ENCODE peak calls at places on chromosomes 3 and 15, in six cellular contexts. E is trophoblast cell, T is neural progenitor cell, R is GM23248, A is IMR-90, W is HepG2. H is an unnamed sample.

GRCh38 chr3:171936231-171936841 is 93.2 kb downstream of the TMEM212 start:
- DNase-seq in W (no peak), E (peak), T (no peak), R (peak), A (peak), H (no peak)

GRCh38 chr3:142211034-142211433 is 14.4 kb downstream of the GK5 start:
- DNase-seq in T (peak), E (no peak), W (no peak), A (no peak), R (no peak), H (peak)

GRCh38 chr3:39981547-39982184 is 172.3 kb downstream of the MYRIP start:
- DNase-seq in E (no peak), W (no peak), A (no peak), T (no peak), R (no peak), H (no peak)

GRCh38 chr3:50627407-50628051 is 10.6 kb downstream of the MAPKAPK3 start:
- DNase-seq in A (peak), W (no peak), R (peak), T (peak), E (peak), H (peak)

GRCh38 chr3:160038862-160039562 is 50.4 kb downstream of the IL12A start:
- DNase-seq in R (peak), W (no peak), T (peak), A (no peak), E (no peak), H (peak)

GRCh38 chr3:17553080-17553479 is 189.4 kb downstream of the TBC1D5 start:
- DNase-seq in R (no peak), E (no peak), W (no peak), A (no peak), T (no peak), H (no peak)

GRCh38 chr3:156304406-156304805 is 184.0 kb downstream of the KCNAB1 start:
- DNase-seq in W (no peak), A (peak), T (no peak), R (peak), E (no peak), H (no peak)

GRCh38 chr15:37245358-37245757 is 145.0 kb upstream of the MEIS2 start:
- DNase-seq in R (no peak), E (no peak), T (no peak), W (no peak), A (no peak), H (no peak)

GRCh38 chr3:59212128-59212764 is 162.4 kb upstream of the CFAP20DC start:
- DNase-seq in A (peak), W (peak), R (peak), T (peak), E (no peak), H (peak)

GRCh38 chr15:88622605-88622975 is 1.4 kb downstream of the AEN start:
- DNase-seq in E (no peak), W (no peak), T (no peak), A (no peak), R (no peak), H (no peak)

GRCh38 chr3:3629911-3630310 is 169.3 kb upstream of the LRRN1 start:
- DNase-seq in R (no peak), T (no peak), W (no peak), E (no peak), A (peak), H (no peak)

GRCh38 chr15:81686021-81686420 is 312.0 kb upstream of the TMC3 start:
- DNase-seq in A (no peak), W (no peak), R (no peak), E (no peak), T (no peak), H (no peak)

GRCh38 chr3:193388371-193388770 is 9.8 kb upstream of the ATP13A5 start:
- DNase-seq in R (no peak), W (no peak), T (no peak), E (no peak), A (no peak), H (no peak)

GRCh38 chr15:63605816-63606215 is 8.6 kb downstream of the FBXL22 start:
- DNase-seq in A (no peak), T (no peak), W (no peak), R (no peak), E (no peak), H (no peak)

GRCh38 chr3:79326642-79327041 is 441.2 kb downstream of the ROBO1 start:
- DNase-seq in W (no peak), A (peak), R (peak), E (no peak), T (no peak), H (no peak)

GRCh38 chr3:189908646-189909045 is 212.1 kb downstream of the P3H2 start:
- DNase-seq in E (peak), R (peak), W (no peak), T (peak), A (peak), H (no peak)

GRCh38 chr15:75989045-75989444 is 23.2 kb downstream of the NRG4 start:
- DNase-seq in A (peak), T (no peak), E (peak), R (peak), W (no peak), H (no peak)

GRCh38 chr3:149605902-149606301 is 51.9 kb downstream of the WWTR1 start:
- DNase-seq in T (no peak), A (peak), E (peak), R (peak), W (no peak), H (no peak)

GRCh38 chr3:41237907-41238306 is 38.6 kb downstream of the CTNNB1 start:
- DNase-seq in W (no peak), A (no peak), R (no peak), T (no peak), E (no peak), H (no peak)

GRCh38 chr3:157452097-157452496 is 15.4 kb downstream of the PTX3 start:
- DNase-seq in A (no peak), W (no peak), E (no peak), R (no peak), T (no peak), H (no peak)

GRCh38 chr15:69457304-69458280 is 5.0 kb downstream of the RPLP1 start:
- DNase-seq in W (no peak), A (peak), E (no peak), R (no peak), T (no peak), H (no peak)

GRCh38 chr3:155078959-155079794 is 942 bp upstream of the MME start:
- DNase-seq in W (no peak), R (peak), A (peak), E (peak), T (peak), H (peak)

GRCh38 chr3:50321146-50321843 is 1.2 kb downstream of the HYAL2 start:
- DNase-seq in T (peak), A (peak), W (peak), E (peak), R (peak), H (peak)

GRCh38 chr3:55907616-55908015 is 420.5 kb upstream of the WNT5A start:
- DNase-seq in R (no peak), A (no peak), T (no peak), E (no peak), W (no peak), H (no peak)

GRCh38 chr3:48563382-48563918 is at the start of gene UCN2:
- DNase-seq in A (peak), R (peak), W (no peak), T (no peak), E (no peak), H (no peak)

GRCh38 chr3:132404276-132404675 is 13.0 kb upstream of the DNAJC13 start:
- DNase-seq in A (no peak), E (no peak), T (no peak), R (no peak), W (no peak), H (no peak)

GRCh38 chr3:182755308-182756106 is 37.8 kb upstream of the ATP11B start:
- DNase-seq in A (peak), R (peak), T (no peak), W (no peak), E (no peak), H (no peak)

GRCh38 chr3:195007151-195007550 is 263.8 kb downstream of the XXYLT1 start:
- DNase-seq in T (no peak), E (no peak), A (no peak), R (no peak), W (no peak), H (no peak)

GRCh38 chr15:70584441-70584837 is 178.9 kb downstream of the UACA start:
- DNase-seq in R (no peak), T (no peak), A (no peak), W (no peak), E (no peak), H (no peak)
- H3K4me3 ChIP-seq in R (no peak), T (peak), A (no peak), W (no peak), E (no peak), H (peak)

DNA sequence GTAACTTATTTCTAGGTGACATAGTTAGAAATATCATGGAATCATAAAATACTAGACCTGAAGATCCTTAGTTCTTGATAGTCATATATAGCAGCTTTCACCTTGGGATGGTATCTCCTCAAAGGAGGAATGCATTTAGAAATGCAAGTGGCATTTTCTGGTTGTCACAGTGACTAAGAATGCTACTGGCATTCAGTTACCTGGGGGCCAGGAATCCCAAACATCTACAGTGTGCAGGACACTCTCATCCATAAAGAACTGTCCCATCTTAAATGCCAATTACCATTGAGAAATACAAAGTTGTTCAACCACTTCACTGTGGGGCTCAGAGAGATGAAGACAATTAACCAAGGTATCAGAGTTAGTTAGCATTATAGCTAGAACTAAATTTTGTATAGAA is 36.7 kb downstream of the MYH15 start:
- DNase-seq in R (no peak), T (no peak), W (no peak), A (no peak), E (peak), H (peak)
- H3K27ac ChIP-seq in R (no peak), T (no peak), W (no peak), A (no peak), E (no peak), H (no peak)

GRCh38 chr3:161266731-161267150 is 45.6 kb downstream of the NMD3 start:
- DNase-seq in W (peak), E (no peak), T (no peak), A (peak), R (peak), H (no peak)

GRCh38 chr3:161267646-161268045 is 46.5 kb downstream of the NMD3 start:
- DNase-seq in E (no peak), A (no peak), R (no peak), T (no peak), W (no peak), H (no peak)

GRCh38 chr3:161270991-161271390 is 49.9 kb downstream of the NMD3 start:
- DNase-seq in A (no peak), T (no peak), R (no peak), E (no peak), W (no peak), H (no peak)

GRCh38 chr3:161265916-161266571 is 44.9 kb downstream of the NMD3 start:
- DNase-seq in R (peak), A (peak), W (no peak), E (no peak), T (no peak), H (no peak)

GRCh38 chr3:161268601-161269000 is 47.5 kb downstream of the NMD3 start:
- DNase-seq in A (no peak), R (no peak), E (peak), T (no peak), W (no peak), H (no peak)
- H3K4me2 ChIP-seq in A (no peak), R (no peak), E (peak), T (no peak), W (no peak), H (no peak)

GRCh38 chr15:25863968-25864580 is 947 bp upstream of the ATP10A start:
- DNase-seq in W (no peak), E (no peak), R (peak), A (no peak), T (no peak), H (no peak)
- H3K4me3 ChIP-seq in W (no peak), E (no peak), R (peak), A (peak), T (peak), H (peak)

GRCh38 chr3:8488436-8488835 is 13.2 kb upstream of the LMCD1 start:
- DNase-seq in T (no peak), R (peak), A (no peak), W (no peak), E (no peak), H (no peak)
- H3K27ac ChIP-seq in T (no peak), R (peak), A (no peak), W (no peak), E (no peak), H (no peak)

DNA sequence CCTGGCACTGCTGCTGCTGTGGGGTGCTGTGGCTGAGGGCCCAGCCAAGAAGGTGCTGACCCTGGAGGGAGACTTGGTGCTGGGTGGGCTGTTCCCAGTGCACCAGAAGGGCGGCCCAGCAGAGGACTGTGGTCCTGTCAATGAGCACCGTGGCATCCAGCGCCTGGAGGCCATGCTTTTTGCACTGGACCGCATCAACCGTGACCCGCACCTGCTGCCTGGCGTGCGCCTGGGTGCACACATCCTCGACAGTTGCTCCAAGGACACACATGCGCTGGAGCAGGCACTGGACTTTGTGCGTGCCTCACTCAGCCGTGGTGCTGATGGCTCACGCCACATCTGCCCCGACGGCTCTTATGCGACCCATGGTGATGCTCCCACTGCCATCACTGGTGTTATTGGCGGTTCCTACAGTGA is 2.1 kb downstream of the GRM2 start:
- DNase-seq in A (no peak), T (no peak), E (no peak), W (no peak), R (no peak), H (no peak)
- H3K4me2 ChIP-seq in A (no peak), T (no peak), E (no peak), W (no peak), R (no peak), H (no peak)

GRCh38 chr3:112632596-112632995 is 8.3 kb downstream of the CCDC80 start:
- DNase-seq in W (no peak), E (no peak), R (peak), A (peak), T (no peak), H (no peak)
- H3K4me3 ChIP-seq in W (no peak), E (no peak), R (peak), A (no peak), T (no peak), H (no peak)

H was measured in GM23338.